ENCODE peak calls at places on chromosomes 3 and 15, in six cellular contexts. One of them, this sample, is unnamed.

GRCh38 chr15:60731583-60732130 is 252.7 kb upstream of the ICE2 start:
- DNase-seq in IMR-90: no peak
- DNase-seq in neuronal stem cell: no peak
- DNase-seq in H1: no peak
- DNase-seq in H9: no peak
- DNase-seq in trophoblast cell: no peak
- DNase-seq in this sample: no peak

GRCh38 chr15:60871731-60872130 is 357.4 kb downstream of the RORA start:
- DNase-seq in IMR-90: peak
- DNase-seq in neuronal stem cell: no peak
- DNase-seq in H1: no peak
- DNase-seq in H9: no peak
- DNase-seq in trophoblast cell: no peak
- DNase-seq in this sample: peak

GRCh38 chr3:32483772-32484171 is 18.9 kb downstream of the CMTM6 start:
- DNase-seq in IMR-90: no peak
- DNase-seq in neuronal stem cell: no peak
- DNase-seq in H1: no peak
- DNase-seq in H9: no peak
- DNase-seq in trophoblast cell: no peak
- DNase-seq in this sample: no peak

GRCh38 chr3:13379191-13379830 is 40.8 kb downstream of the NUP210 start:
- DNase-seq in IMR-90: peak
- DNase-seq in neuronal stem cell: no peak
- DNase-seq in H1: no peak
- DNase-seq in H9: no peak
- DNase-seq in trophoblast cell: peak
- DNase-seq in this sample: peak

GRCh38 chr3:73018298-73018697 is 21.7 kb downstream of the PPP4R2 start:
- DNase-seq in IMR-90: no peak
- DNase-seq in neuronal stem cell: no peak
- DNase-seq in H1: no peak
- DNase-seq in H9: no peak
- DNase-seq in trophoblast cell: no peak
- DNase-seq in this sample: no peak

GRCh38 chr3:185807455-185808068 is 17.3 kb downstream of the IGF2BP2 start:
- DNase-seq in IMR-90: peak
- DNase-seq in neuronal stem cell: no peak
- DNase-seq in H1: no peak
- DNase-seq in H9: peak
- DNase-seq in trophoblast cell: peak
- DNase-seq in this sample: peak

GRCh38 chr15:62927196-62927595 is 115.4 kb upstream of the TPM1 start:
- DNase-seq in IMR-90: peak
- DNase-seq in neuronal stem cell: no peak
- DNase-seq in H1: no peak
- DNase-seq in H9: no peak
- DNase-seq in trophoblast cell: no peak
- DNase-seq in this sample: no peak

GRCh38 chr3:183822631-183823030 is 2.7 kb downstream of the MAP6D1 start:
- DNase-seq in IMR-90: no peak
- DNase-seq in neuronal stem cell: peak
- DNase-seq in H1: peak
- DNase-seq in H9: peak
- DNase-seq in trophoblast cell: no peak
- DNase-seq in this sample: no peak

GRCh38 chr15:98689431-98689861 is 41.1 kb downstream of the IGF1R start:
- DNase-seq in IMR-90: peak
- DNase-seq in neuronal stem cell: no peak
- DNase-seq in H1: no peak
- DNase-seq in H9: no peak
- DNase-seq in trophoblast cell: peak
- DNase-seq in this sample: peak

GRCh38 chr3:193826126-193826795 is 233.3 kb downstream of the OPA1 start:
- DNase-seq in IMR-90: peak
- DNase-seq in neuronal stem cell: no peak
- DNase-seq in H1: no peak
- DNase-seq in H9: no peak
- DNase-seq in trophoblast cell: peak
- DNase-seq in this sample: peak

GRCh38 chr15:89090791-89091666 is 2.8 kb downstream of the ABHD2 start:
- DNase-seq in IMR-90: peak
- DNase-seq in neuronal stem cell: no peak
- DNase-seq in H1: no peak
- DNase-seq in H9: no peak
- DNase-seq in trophoblast cell: no peak
- DNase-seq in this sample: peak

GRCh38 chr3:177835008-177835407 is 637.7 kb upstream of the TBL1XR1 start:
- DNase-seq in IMR-90: peak
- DNase-seq in neuronal stem cell: no peak
- DNase-seq in H1: no peak
- DNase-seq in H9: no peak
- DNase-seq in trophoblast cell: no peak
- DNase-seq in this sample: peak

GRCh38 chr3:181009225-181009624 is 19.7 kb upstream of the DNAJC19 start:
- DNase-seq in IMR-90: no peak
- DNase-seq in neuronal stem cell: no peak
- DNase-seq in H1: no peak
- DNase-seq in H9: no peak
- DNase-seq in trophoblast cell: peak
- DNase-seq in this sample: no peak

GRCh38 chr3:30548605-30549004 is 57.8 kb upstream of the TGFBR2 start:
- DNase-seq in IMR-90: no peak
- DNase-seq in neuronal stem cell: no peak
- DNase-seq in H1: peak
- DNase-seq in H9: peak
- DNase-seq in trophoblast cell: no peak
- DNase-seq in this sample: no peak

GRCh38 chr3:14988988-14989394 is 41.6 kb downstream of the NR2C2 start:
- DNase-seq in IMR-90: no peak
- DNase-seq in neuronal stem cell: no peak
- DNase-seq in H1: no peak
- DNase-seq in H9: peak
- DNase-seq in trophoblast cell: no peak
- DNase-seq in this sample: no peak

GRCh38 chr3:169751875-169752274 is 13.0 kb downstream of the TERC start:
- DNase-seq in IMR-90: no peak
- DNase-seq in neuronal stem cell: no peak
- DNase-seq in H1: no peak
- DNase-seq in H9: no peak
- DNase-seq in trophoblast cell: no peak
- DNase-seq in this sample: no peak

GRCh38 chr3:69410301-69410700 is 24.4 kb upstream of the FRMD4B start:
- DNase-seq in IMR-90: peak
- DNase-seq in neuronal stem cell: no peak
- DNase-seq in H1: peak
- DNase-seq in H9: peak
- DNase-seq in trophoblast cell: peak
- DNase-seq in this sample: peak

GRCh38 chr3:41274944-41275668 is 75.8 kb downstream of the CTNNB1 start:
- DNase-seq in IMR-90: peak
- DNase-seq in neuronal stem cell: no peak
- DNase-seq in H1: no peak
- DNase-seq in H9: no peak
- DNase-seq in trophoblast cell: peak
- DNase-seq in this sample: peak

GRCh38 chr3:189714991-189715961 is 84.1 kb downstream of the TP63 start:
- DNase-seq in IMR-90: peak
- DNase-seq in neuronal stem cell: no peak
- DNase-seq in H1: no peak
- DNase-seq in H9: no peak
- DNase-seq in trophoblast cell: no peak
- DNase-seq in this sample: peak

GRCh38 chr15:59260090-59260489 is 53.4 kb downstream of the LDHAL6B start:
- DNase-seq in IMR-90: no peak
- DNase-seq in neuronal stem cell: peak
- DNase-seq in H1: no peak
- DNase-seq in H9: no peak
- DNase-seq in trophoblast cell: no peak
- DNase-seq in this sample: no peak

GRCh38 chr3:99709686-99710085 is 71.3 kb downstream of the COL8A1 start:
- DNase-seq in IMR-90: no peak
- DNase-seq in neuronal stem cell: no peak
- DNase-seq in H1: no peak
- DNase-seq in H9: no peak
- DNase-seq in trophoblast cell: no peak
- DNase-seq in this sample: no peak
- H4K8ac ChIP-seq in IMR-90: no peak
- H4K8ac ChIP-seq in neuronal stem cell: no peak
- H4K8ac ChIP-seq in H1: no peak
- H4K8ac ChIP-seq in H9: no peak
- H4K8ac ChIP-seq in trophoblast cell: no peak
- H4K8ac ChIP-seq in this sample: no peak

DNA sequence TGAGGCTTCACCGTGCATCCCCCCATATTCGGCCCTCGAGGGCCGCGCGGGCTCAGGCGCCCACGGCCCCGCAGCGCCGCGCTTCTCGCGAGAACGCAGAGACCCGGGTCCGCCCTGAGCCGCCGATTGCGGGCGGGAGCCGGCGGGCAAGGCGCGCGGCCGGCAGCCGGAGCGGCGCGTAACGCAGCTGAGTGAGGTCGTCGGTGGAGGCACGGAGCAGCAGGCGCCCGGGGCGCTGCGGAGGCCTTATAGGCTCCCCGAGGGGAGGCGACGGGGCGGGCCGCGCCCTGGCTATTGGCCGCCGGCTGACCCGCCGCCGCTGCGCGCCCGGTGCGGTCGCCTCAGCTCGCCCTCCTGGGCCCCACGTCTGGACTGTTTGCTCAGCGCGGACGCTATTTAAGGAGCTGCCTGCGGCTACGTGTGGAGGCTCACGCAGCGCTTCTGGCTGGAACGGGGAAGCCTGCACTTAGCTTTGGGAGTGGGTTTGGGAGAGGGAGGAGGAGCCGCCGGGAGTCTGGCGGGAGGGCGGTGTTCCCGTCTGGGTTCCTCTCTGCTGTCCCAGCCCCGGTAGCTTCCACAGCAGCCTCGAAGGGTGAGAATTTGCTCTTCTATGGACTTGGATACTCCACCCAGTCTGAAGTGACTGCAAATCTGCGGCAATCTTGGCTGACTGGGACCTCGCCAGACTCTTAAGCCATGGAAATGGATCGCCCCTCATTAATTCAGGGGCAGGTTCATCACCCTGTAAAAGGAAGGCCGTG is at the start of gene PLOD2:
- DNase-seq in IMR-90: peak
- DNase-seq in neuronal stem cell: peak
- DNase-seq in H1: peak
- DNase-seq in H9: peak
- DNase-seq in trophoblast cell: peak
- DNase-seq in this sample: peak
- H3K14ac ChIP-seq in IMR-90: peak
- H3K14ac ChIP-seq in neuronal stem cell: no peak
- H3K14ac ChIP-seq in H1: no peak
- H3K14ac ChIP-seq in H9: peak
- H3K14ac ChIP-seq in trophoblast cell: peak
- H3K14ac ChIP-seq in this sample: peak

GRCh38 chr3:4755566-4755965 is 223.7 kb upstream of the BHLHE40 start:
- DNase-seq in IMR-90: no peak
- DNase-seq in neuronal stem cell: no peak
- DNase-seq in H1: no peak
- DNase-seq in H9: no peak
- DNase-seq in trophoblast cell: no peak
- DNase-seq in this sample: no peak

GRCh38 chr3:4757949-4758855 is 221.0 kb upstream of the BHLHE40 start:
- DNase-seq in IMR-90: no peak
- DNase-seq in neuronal stem cell: no peak
- DNase-seq in H1: no peak
- DNase-seq in H9: no peak
- DNase-seq in trophoblast cell: no peak
- DNase-seq in this sample: no peak

GRCh38 chr3:4757056-4757948 is 221.9 kb upstream of the BHLHE40 start:
- DNase-seq in IMR-90: no peak
- DNase-seq in neuronal stem cell: no peak
- DNase-seq in H1: no peak
- DNase-seq in H9: no peak
- DNase-seq in trophoblast cell: no peak
- DNase-seq in this sample: no peak

GRCh38 chr3:4754180-4755086 is 224.8 kb upstream of the BHLHE40 start:
- DNase-seq in IMR-90: no peak
- DNase-seq in neuronal stem cell: no peak
- DNase-seq in H1: no peak
- DNase-seq in H9: no peak
- DNase-seq in trophoblast cell: no peak
- DNase-seq in this sample: no peak

DNA sequence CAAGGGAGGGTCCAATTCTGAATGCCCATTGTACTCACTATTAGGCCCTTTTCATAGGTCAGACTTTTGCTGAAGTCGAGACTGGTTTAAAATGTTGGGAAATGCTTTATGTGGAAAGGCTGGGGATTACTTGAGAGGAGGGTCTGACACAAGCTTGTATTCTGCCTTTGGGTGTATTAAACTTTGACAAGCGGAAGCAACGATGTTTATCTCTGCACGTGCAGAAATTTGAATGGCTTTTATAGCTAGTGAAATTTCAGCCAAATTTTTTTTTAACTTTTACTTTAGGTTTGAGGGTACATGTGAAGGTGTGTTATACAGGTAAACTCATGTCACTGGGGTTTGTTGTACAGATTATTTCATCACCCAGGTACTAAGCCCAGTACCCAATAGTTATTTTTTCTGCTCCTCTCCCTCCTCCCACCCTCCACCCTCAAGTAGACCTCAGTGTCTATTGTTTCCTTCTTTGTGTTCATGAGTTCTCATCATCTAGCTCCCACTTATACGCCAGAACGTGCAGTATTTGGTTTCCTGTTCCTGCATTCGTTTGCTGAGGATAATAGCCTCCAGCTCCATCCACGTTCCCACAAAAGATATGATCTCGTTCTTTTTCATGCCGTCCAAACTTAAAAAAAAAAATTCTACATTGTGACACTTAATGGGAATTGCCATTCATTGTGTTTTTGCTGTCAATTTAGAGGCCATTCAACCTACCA is 223.0 kb upstream of the BHLHE40 start:
- DNase-seq in IMR-90: no peak
- DNase-seq in neuronal stem cell: no peak
- DNase-seq in H1: no peak
- DNase-seq in H9: no peak
- DNase-seq in trophoblast cell: no peak
- DNase-seq in this sample: no peak
- H3K27ac ChIP-seq in IMR-90: no peak
- H3K27ac ChIP-seq in neuronal stem cell: no peak
- H3K27ac ChIP-seq in H1: no peak
- H3K27ac ChIP-seq in H9: no peak
- H3K27ac ChIP-seq in trophoblast cell: no peak
- H3K27ac ChIP-seq in this sample: no peak

DNA sequence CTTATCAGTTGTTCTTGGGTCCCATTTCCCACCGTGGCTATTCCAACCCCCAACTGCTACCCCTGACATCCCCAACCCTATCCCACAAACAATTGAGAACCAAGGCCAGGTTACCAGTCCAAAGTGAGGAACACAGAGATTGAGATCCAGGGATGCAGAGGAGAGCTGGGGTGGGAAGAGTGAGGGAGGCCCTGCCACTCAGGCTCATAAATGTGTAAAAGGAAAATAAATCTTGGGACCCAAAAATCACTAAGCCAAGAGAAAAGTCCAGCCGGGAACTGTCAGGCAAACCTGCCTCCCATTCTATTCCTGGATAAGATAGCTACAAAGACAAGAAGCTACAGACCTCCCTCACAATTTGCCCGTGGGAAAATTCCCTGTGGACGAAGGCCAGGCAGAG is 101.1 kb upstream of the DLG1 start:
- DNase-seq in IMR-90: no peak
- DNase-seq in neuronal stem cell: no peak
- DNase-seq in H1: no peak
- DNase-seq in H9: no peak
- DNase-seq in trophoblast cell: no peak
- DNase-seq in this sample: no peak
- H4K8ac ChIP-seq in IMR-90: no peak
- H4K8ac ChIP-seq in neuronal stem cell: no peak
- H4K8ac ChIP-seq in H1: no peak
- H4K8ac ChIP-seq in H9: no peak
- H4K8ac ChIP-seq in trophoblast cell: no peak
- H4K8ac ChIP-seq in this sample: no peak